ENCODE peak calls at places on chromosomes 3 and 15, in four cellular contexts. One of them, this sample, is unnamed.

GRCh38 chr3:9412293-9412692 is 14.9 kb downstream of the SETD5 start:
- DNase-seq in A549: no peak
- DNase-seq in tibial nerve: no peak
- DNase-seq in heart left ventricle: no peak
- DNase-seq in this sample: no peak

GRCh38 chr15:63480441-63480821 is 24.0 kb upstream of the USP3 start:
- DNase-seq in A549: no peak
- DNase-seq in tibial nerve: no peak
- DNase-seq in heart left ventricle: no peak
- DNase-seq in this sample: no peak

GRCh38 chr3:177694316-177694715 is 497.0 kb upstream of the TBL1XR1 start:
- DNase-seq in A549: no peak
- DNase-seq in tibial nerve: no peak
- DNase-seq in heart left ventricle: no peak
- DNase-seq in this sample: no peak

GRCh38 chr3:153970735-153971347 is 150.3 kb upstream of the ARHGEF26 start:
- DNase-seq in A549: peak; percentile 4
- DNase-seq in tibial nerve: no peak
- DNase-seq in heart left ventricle: no peak
- DNase-seq in this sample: no peak

GRCh38 chr3:11699083-11699427 is 55.3 kb upstream of the VGLL4 start:
- DNase-seq in A549: no peak
- DNase-seq in tibial nerve: no peak
- DNase-seq in heart left ventricle: no peak
- DNase-seq in this sample: no peak

GRCh38 chr15:61319892-61320291 is 90.8 kb upstream of the RORA start:
- DNase-seq in A549: no peak
- DNase-seq in tibial nerve: no peak
- DNase-seq in heart left ventricle: no peak
- DNase-seq in this sample: no peak

GRCh38 chr3:197667968-197668367 is 68.7 kb downstream of the RUBCN start:
- DNase-seq in A549: no peak
- DNase-seq in tibial nerve: no peak
- DNase-seq in heart left ventricle: no peak
- DNase-seq in this sample: no peak

GRCh38 chr3:73136941-73137340 is 75.5 kb downstream of the EBLN2 start:
- DNase-seq in A549: no peak
- DNase-seq in tibial nerve: no peak
- DNase-seq in heart left ventricle: no peak
- DNase-seq in this sample: no peak

GRCh38 chr3:187669675-187670504 is at the start of gene SST:
- DNase-seq in A549: no peak
- DNase-seq in tibial nerve: no peak
- DNase-seq in heart left ventricle: no peak
- DNase-seq in this sample: peak; percentile 75

GRCh38 chr3:126058666-126059065 is 25.3 kb downstream of the SLC41A3 start:
- DNase-seq in A549: no peak
- DNase-seq in tibial nerve: no peak
- DNase-seq in heart left ventricle: no peak
- DNase-seq in this sample: no peak

GRCh38 chr3:193843447-193844301 is 250.7 kb downstream of the OPA1 start:
- DNase-seq in A549: no peak
- DNase-seq in tibial nerve: no peak
- DNase-seq in heart left ventricle: no peak
- DNase-seq in this sample: no peak

GRCh38 chr15:73607405-73607804 is 25.8 kb downstream of the NPTN start:
- DNase-seq in A549: no peak
- DNase-seq in tibial nerve: no peak
- DNase-seq in heart left ventricle: no peak
- DNase-seq in this sample: no peak

GRCh38 chr3:185582236-185582635 is 3.9 kb upstream of the SENP2 start:
- DNase-seq in A549: no peak
- DNase-seq in tibial nerve: no peak
- DNase-seq in heart left ventricle: no peak
- DNase-seq in this sample: no peak

GRCh38 chr15:93046721-93047120 is 42.3 kb downstream of the RGMA start:
- DNase-seq in A549: no peak
- DNase-seq in tibial nerve: no peak
- DNase-seq in heart left ventricle: peak; percentile 7
- DNase-seq in this sample: peak; percentile 21

GRCh38 chr3:97662264-97662663 is 102.3 kb upstream of the ARL6 start:
- DNase-seq in A549: no peak
- DNase-seq in tibial nerve: no peak
- DNase-seq in heart left ventricle: no peak
- DNase-seq in this sample: no peak

GRCh38 chr3:156433910-156434309 is 121.0 kb downstream of the SSR3 start:
- DNase-seq in A549: no peak
- DNase-seq in tibial nerve: no peak
- DNase-seq in heart left ventricle: no peak
- DNase-seq in this sample: no peak

GRCh38 chr3:162441716-162442115 is 945.1 kb downstream of the OTOL1 start:
- DNase-seq in A549: no peak
- DNase-seq in tibial nerve: no peak
- DNase-seq in heart left ventricle: no peak
- DNase-seq in this sample: no peak

GRCh38 chr3:48222616-48223513 is at the start of gene CAMP:
- DNase-seq in A549: no peak
- DNase-seq in tibial nerve: peak; percentile 35
- DNase-seq in heart left ventricle: peak; percentile 88
- DNase-seq in this sample: peak; percentile 91

GRCh38 chr3:13332158-13332557 is 88.0 kb downstream of the NUP210 start:
- DNase-seq in A549: no peak
- DNase-seq in tibial nerve: no peak
- DNase-seq in heart left ventricle: no peak
- DNase-seq in this sample: no peak

GRCh38 chr15:80643296-80643965 is 51.7 kb upstream of the ABHD17C start:
- DNase-seq in A549: no peak
- DNase-seq in tibial nerve: no peak
- DNase-seq in heart left ventricle: no peak
- DNase-seq in this sample: peak; percentile 29

GRCh38 chr3:168096210-168096795 is 579 bp upstream of the GOLIM4 start:
- DNase-seq in A549: peak; percentile 67
- DNase-seq in tibial nerve: no peak
- DNase-seq in heart left ventricle: peak; percentile 73
- DNase-seq in this sample: no peak

GRCh38 chr3:77039606-77040553 is at the start of gene ROBO2:
- DNase-seq in A549: no peak
- DNase-seq in tibial nerve: no peak
- DNase-seq in heart left ventricle: peak; percentile 62
- DNase-seq in this sample: peak; percentile 22

GRCh38 chr3:77041156-77041696 is 1.3 kb downstream of the ROBO2 start:
- DNase-seq in A549: no peak
- DNase-seq in tibial nerve: no peak
- DNase-seq in heart left ventricle: no peak
- DNase-seq in this sample: no peak

GRCh38 chr3:77041756-77042155 is 1.9 kb downstream of the ROBO2 start:
- DNase-seq in A549: no peak
- DNase-seq in tibial nerve: no peak
- DNase-seq in heart left ventricle: no peak
- DNase-seq in this sample: no peak

GRCh38 chr3:77038928-77039605 is 832 bp upstream of the ROBO2 start:
- DNase-seq in A549: no peak
- DNase-seq in tibial nerve: no peak
- DNase-seq in heart left ventricle: no peak
- DNase-seq in this sample: no peak

DNA sequence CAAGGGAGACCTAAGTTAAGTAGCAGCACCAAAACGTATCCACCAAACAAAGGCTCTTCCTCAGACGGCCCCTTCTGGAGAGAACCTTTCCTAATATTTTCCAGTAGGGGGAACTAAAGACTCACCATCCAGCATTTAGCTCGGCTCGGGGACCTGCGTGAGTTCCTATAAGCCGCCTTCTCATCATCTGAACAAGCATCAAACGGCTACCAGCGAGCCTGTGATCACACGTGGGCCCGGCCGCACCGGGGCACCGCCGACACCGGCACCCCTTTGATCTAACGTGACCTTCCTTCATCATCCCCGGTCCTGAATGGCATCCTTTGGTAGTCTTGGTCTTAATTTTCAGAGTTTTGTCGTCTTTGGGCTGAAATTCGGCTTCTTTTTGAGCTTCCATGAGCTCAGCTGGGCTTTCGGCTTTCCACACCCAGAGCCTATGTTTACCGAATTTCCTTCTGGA is 1.4 kb upstream of the ROBO2 start:
- DNase-seq in A549: peak; percentile 30
- DNase-seq in tibial nerve: peak; percentile 23
- DNase-seq in heart left ventricle: no peak
- DNase-seq in this sample: peak; percentile 84
- TF ChIP-seq CTCF in A549: peak; percentile 51
- TF ChIP-seq CTCF in tibial nerve: peak; percentile 65
- TF ChIP-seq CTCF in heart left ventricle: peak; percentile 46
- TF ChIP-seq CTCF in this sample: peak; percentile 48

GRCh38 chr3:71253169-71253568 is 330.4 kb downstream of the FOXP1 start:
- DNase-seq in A549: no peak
- DNase-seq in tibial nerve: no peak
- DNase-seq in heart left ventricle: no peak
- DNase-seq in this sample: no peak
- TF ChIP-seq POLR2A in A549: no peak
- TF ChIP-seq POLR2A in tibial nerve: no peak
- TF ChIP-seq POLR2A in heart left ventricle: no peak
- TF ChIP-seq POLR2A in this sample: no peak

GRCh38 chr3:81485444-81485865 is 276.0 kb downstream of the GBE1 start:
- DNase-seq in A549: no peak
- DNase-seq in tibial nerve: no peak
- DNase-seq in heart left ventricle: no peak
- DNase-seq in this sample: no peak

GRCh38 chr3:81492048-81492447 is 269.4 kb downstream of the GBE1 start:
- DNase-seq in A549: no peak
- DNase-seq in tibial nerve: no peak
- DNase-seq in heart left ventricle: no peak
- DNase-seq in this sample: no peak

GRCh38 chr3:81496407-81497104 is 264.9 kb downstream of the GBE1 start:
- DNase-seq in A549: no peak
- DNase-seq in tibial nerve: no peak
- DNase-seq in heart left ventricle: no peak
- DNase-seq in this sample: no peak

GRCh38 chr3:81490541-81491288 is 270.7 kb downstream of the GBE1 start:
- DNase-seq in A549: peak; percentile 39
- DNase-seq in tibial nerve: peak; percentile 76
- DNase-seq in heart left ventricle: peak; percentile 41
- DNase-seq in this sample: peak; percentile 83
- TF ChIP-seq CTCF in A549: peak; percentile 57
- TF ChIP-seq CTCF in tibial nerve: peak; percentile 37
- TF ChIP-seq CTCF in heart left ventricle: peak; percentile 68
- TF ChIP-seq CTCF in this sample: peak; percentile 70

DNA sequence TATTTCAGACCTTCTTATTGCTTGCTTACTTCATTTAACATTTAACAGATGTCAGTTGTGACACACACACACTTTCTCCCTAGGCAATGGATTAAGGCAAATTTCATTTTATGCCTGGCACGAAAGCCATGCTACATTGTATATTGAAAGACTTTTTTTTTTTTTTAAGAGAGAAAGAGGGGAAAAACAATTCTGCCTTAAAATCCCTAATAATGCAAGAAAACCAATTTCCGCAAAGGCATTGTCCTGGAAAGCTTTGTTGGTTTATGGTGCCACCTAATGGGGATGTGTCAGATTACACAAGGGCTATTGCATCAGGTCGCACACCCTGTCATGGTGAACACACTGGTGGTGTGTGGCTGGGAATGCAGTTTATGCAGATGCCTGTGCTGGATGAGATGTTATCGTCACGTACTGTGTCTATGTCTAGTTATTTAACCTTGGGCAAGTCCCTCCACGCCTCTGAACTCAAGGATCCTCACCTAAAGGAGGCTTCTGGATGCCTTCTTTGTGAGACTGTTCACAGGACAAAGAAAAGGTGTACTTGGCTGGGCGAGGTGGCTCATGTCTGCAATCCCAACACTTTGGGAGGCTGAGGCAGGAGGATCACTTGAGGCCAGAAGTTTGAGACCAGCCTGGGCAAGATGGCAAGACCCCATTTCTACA is 37.3 kb upstream of the RFTN1 start:
- DNase-seq in A549: peak; percentile 67
- DNase-seq in tibial nerve: peak; percentile 48
- DNase-seq in heart left ventricle: no peak
- DNase-seq in this sample: peak; percentile 70
- TF ChIP-seq POLR2A in A549: no peak
- TF ChIP-seq POLR2A in tibial nerve: no peak
- TF ChIP-seq POLR2A in heart left ventricle: no peak
- TF ChIP-seq POLR2A in this sample: no peak

GRCh38 chr3:125052671-125053303 is 3.0 kb downstream of the HEG1 start:
- DNase-seq in A549: no peak
- DNase-seq in tibial nerve: no peak
- DNase-seq in heart left ventricle: no peak
- DNase-seq in this sample: no peak

GRCh38 chr3:125055165-125055912 is 458 bp downstream of the HEG1 start:
- DNase-seq in A549: no peak
- DNase-seq in tibial nerve: no peak
- DNase-seq in heart left ventricle: peak; percentile 76
- DNase-seq in this sample: no peak

GRCh38 chr3:125055913-125056705 is at the start of gene HEG1:
- DNase-seq in A549: peak; percentile 71
- DNase-seq in tibial nerve: peak; percentile 85
- DNase-seq in heart left ventricle: peak; percentile 96
- DNase-seq in this sample: peak; percentile 97

GRCh38 chr3:125053304-125053699 is 2.5 kb downstream of the HEG1 start:
- DNase-seq in A549: no peak
- DNase-seq in tibial nerve: no peak
- DNase-seq in heart left ventricle: no peak
- DNase-seq in this sample: no peak

DNA sequence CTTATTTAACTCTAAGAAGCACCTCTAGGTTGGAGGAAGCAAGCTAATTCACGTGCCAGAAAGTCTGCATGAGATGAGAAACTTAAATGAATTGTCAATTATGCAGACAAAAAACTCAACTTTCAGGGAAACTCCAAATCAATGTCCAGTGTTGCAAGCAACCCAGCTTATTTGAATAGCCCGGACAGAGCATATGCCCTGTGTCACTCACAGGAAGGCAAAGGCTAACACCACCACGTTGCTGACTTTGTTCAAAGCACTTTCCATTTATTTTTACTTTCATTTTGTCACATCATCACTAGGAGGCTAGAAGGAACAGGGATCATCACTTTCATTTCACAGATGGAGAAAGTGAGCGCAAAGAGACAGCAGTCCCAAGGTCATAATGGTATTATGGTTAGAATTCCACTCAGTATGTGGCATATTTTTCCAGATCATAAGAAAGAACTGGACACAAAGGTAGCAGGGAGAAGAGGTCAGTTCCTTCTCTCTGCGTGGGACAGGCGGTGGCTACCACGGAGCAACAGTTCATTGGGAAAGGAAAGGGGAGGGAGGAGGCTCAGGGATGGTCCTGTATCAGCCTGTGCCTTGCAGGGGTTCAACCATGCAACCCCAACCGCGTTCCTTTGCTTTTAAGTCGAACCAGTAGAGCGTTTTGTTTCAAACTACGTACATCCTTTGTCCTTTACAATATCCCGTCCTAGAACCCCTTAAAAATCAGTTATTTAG is 1.2 kb downstream of the HEG1 start:
- DNase-seq in A549: peak; percentile 49
- DNase-seq in tibial nerve: no peak
- DNase-seq in heart left ventricle: no peak
- DNase-seq in this sample: no peak
- TF ChIP-seq CTCF in A549: no peak
- TF ChIP-seq CTCF in tibial nerve: peak; percentile 30
- TF ChIP-seq CTCF in heart left ventricle: no peak
- TF ChIP-seq CTCF in this sample: no peak

GRCh38 chr15:86164222-86164898 is 84.7 kb downstream of the AGBL1 start:
- DNase-seq in A549: no peak
- DNase-seq in tibial nerve: no peak
- DNase-seq in heart left ventricle: no peak
- DNase-seq in this sample: no peak
- TF ChIP-seq POLR2A in A549: no peak
- TF ChIP-seq POLR2A in tibial nerve: no peak
- TF ChIP-seq POLR2A in heart left ventricle: no peak
- TF ChIP-seq POLR2A in this sample: no peak